ENCODE peak calls at places on chromosome 17, in nine cellular contexts. One of them, this sample, is unnamed.

GRCh38 chr17:18980682-18981384 is 23.7 kb downstream of the FAM83G start:
- DNase-seq in heart left ventricle: no peak
- DNase-seq in transverse colon: no peak
- DNase-seq in Peyer's patch: no peak
- DNase-seq in stomach: no peak
- DNase-seq in neural progenitor cell: peak; percentile 47
- DNase-seq in A673: no peak
- DNase-seq in A549: no peak
- DNase-seq in cardiac muscle cell: no peak
- DNase-seq in this sample: no peak

GRCh38 chr17:83099570-83100181 is 20.3 kb downstream of the METRNL start:
- DNase-seq in heart left ventricle: no peak
- DNase-seq in transverse colon: peak; percentile 33
- DNase-seq in Peyer's patch: peak; percentile 56
- DNase-seq in stomach: peak; percentile 66
- DNase-seq in neural progenitor cell: peak; percentile 32
- DNase-seq in A673: no peak
- DNase-seq in A549: no peak
- DNase-seq in cardiac muscle cell: peak; percentile 42
- DNase-seq in this sample: no peak

GRCh38 chr17:78805301-78805700 is 23.2 kb upstream of the CYTH1 start:
- DNase-seq in heart left ventricle: no peak
- DNase-seq in transverse colon: peak; percentile 32
- DNase-seq in Peyer's patch: peak; percentile 48
- DNase-seq in stomach: peak; percentile 33
- DNase-seq in neural progenitor cell: no peak
- DNase-seq in A673: peak; percentile 36
- DNase-seq in A549: no peak
- DNase-seq in cardiac muscle cell: no peak
- DNase-seq in this sample: no peak

GRCh38 chr17:48129981-48130380 is 22.4 kb downstream of the SNX11 start:
- DNase-seq in heart left ventricle: no peak
- DNase-seq in transverse colon: no peak
- DNase-seq in Peyer's patch: no peak
- DNase-seq in stomach: no peak
- DNase-seq in neural progenitor cell: peak; percentile 37
- DNase-seq in A673: no peak
- DNase-seq in A549: no peak
- DNase-seq in cardiac muscle cell: no peak
- DNase-seq in this sample: no peak

GRCh38 chr17:43915561-43915960 is 8.2 kb upstream of the MPP2 start:
- DNase-seq in heart left ventricle: no peak
- DNase-seq in transverse colon: no peak
- DNase-seq in Peyer's patch: no peak
- DNase-seq in stomach: no peak
- DNase-seq in neural progenitor cell: no peak
- DNase-seq in A673: no peak
- DNase-seq in A549: no peak
- DNase-seq in cardiac muscle cell: no peak
- DNase-seq in this sample: no peak

GRCh38 chr17:82112181-82112865 is 14.3 kb upstream of the FASN start:
- DNase-seq in heart left ventricle: no peak
- DNase-seq in transverse colon: no peak
- DNase-seq in Peyer's patch: no peak
- DNase-seq in stomach: no peak
- DNase-seq in neural progenitor cell: no peak
- DNase-seq in A673: no peak
- DNase-seq in A549: no peak
- DNase-seq in cardiac muscle cell: no peak
- DNase-seq in this sample: no peak

GRCh38 chr17:31147507-31148202 is 52.9 kb downstream of the NF1 start:
- DNase-seq in heart left ventricle: no peak
- DNase-seq in transverse colon: no peak
- DNase-seq in Peyer's patch: no peak
- DNase-seq in stomach: no peak
- DNase-seq in neural progenitor cell: peak; percentile 32
- DNase-seq in A673: peak; percentile 27
- DNase-seq in A549: no peak
- DNase-seq in cardiac muscle cell: peak; percentile 35
- DNase-seq in this sample: no peak

GRCh38 chr17:31425646-31426045 is 34.2 kb downstream of the RAB11FIP4 start:
- DNase-seq in heart left ventricle: no peak
- DNase-seq in transverse colon: no peak
- DNase-seq in Peyer's patch: no peak
- DNase-seq in stomach: no peak
- DNase-seq in neural progenitor cell: peak; percentile 21
- DNase-seq in A673: no peak
- DNase-seq in A549: no peak
- DNase-seq in cardiac muscle cell: no peak
- DNase-seq in this sample: no peak

GRCh38 chr17:57486978-57487377 is 230.7 kb downstream of the MSI2 start:
- DNase-seq in heart left ventricle: no peak
- DNase-seq in transverse colon: no peak
- DNase-seq in Peyer's patch: no peak
- DNase-seq in stomach: no peak
- DNase-seq in neural progenitor cell: no peak
- DNase-seq in A673: no peak
- DNase-seq in A549: no peak
- DNase-seq in cardiac muscle cell: no peak
- DNase-seq in this sample: no peak

GRCh38 chr17:44324092-44324570 is 492 bp downstream of the SLC25A39 start:
- DNase-seq in heart left ventricle: no peak
- DNase-seq in transverse colon: peak; percentile 35
- DNase-seq in Peyer's patch: no peak
- DNase-seq in stomach: no peak
- DNase-seq in neural progenitor cell: peak; percentile 53
- DNase-seq in A673: no peak
- DNase-seq in A549: no peak
- DNase-seq in cardiac muscle cell: no peak
- DNase-seq in this sample: no peak

GRCh38 chr17:72997559-72997958 is 94.9 kb downstream of the SLC39A11 start:
- DNase-seq in heart left ventricle: no peak
- DNase-seq in transverse colon: no peak
- DNase-seq in Peyer's patch: no peak
- DNase-seq in stomach: no peak
- DNase-seq in neural progenitor cell: no peak
- DNase-seq in A673: no peak
- DNase-seq in A549: no peak
- DNase-seq in cardiac muscle cell: peak; percentile 62
- DNase-seq in this sample: no peak

GRCh38 chr17:62847426-62847825 is 39.3 kb upstream of the MARCHF10 start:
- DNase-seq in heart left ventricle: no peak
- DNase-seq in transverse colon: no peak
- DNase-seq in Peyer's patch: no peak
- DNase-seq in stomach: no peak
- DNase-seq in neural progenitor cell: no peak
- DNase-seq in A673: no peak
- DNase-seq in A549: no peak
- DNase-seq in cardiac muscle cell: no peak
- DNase-seq in this sample: no peak

GRCh38 chr17:37506678-37507077 is 17.0 kb downstream of the DUSP14 start:
- DNase-seq in heart left ventricle: no peak
- DNase-seq in transverse colon: no peak
- DNase-seq in Peyer's patch: no peak
- DNase-seq in stomach: no peak
- DNase-seq in neural progenitor cell: peak; percentile 77
- DNase-seq in A673: peak; percentile 36
- DNase-seq in A549: peak; percentile 83
- DNase-seq in cardiac muscle cell: peak; percentile 40
- DNase-seq in this sample: no peak

GRCh38 chr17:60139438-60140285 is 10.1 kb upstream of the CA4 start:
- DNase-seq in heart left ventricle: peak; percentile 78
- DNase-seq in transverse colon: peak; percentile 75
- DNase-seq in Peyer's patch: peak; percentile 38
- DNase-seq in stomach: peak; percentile 79
- DNase-seq in neural progenitor cell: peak; percentile 92
- DNase-seq in A673: peak; percentile 65
- DNase-seq in A549: peak; percentile 78
- DNase-seq in cardiac muscle cell: peak; percentile 76
- DNase-seq in this sample: no peak

GRCh38 chr17:28906276-28907051 is 3.6 kb upstream of the DHRS13 start:
- DNase-seq in heart left ventricle: no peak
- DNase-seq in transverse colon: no peak
- DNase-seq in Peyer's patch: no peak
- DNase-seq in stomach: no peak
- DNase-seq in neural progenitor cell: no peak
- DNase-seq in A673: no peak
- DNase-seq in A549: no peak
- DNase-seq in cardiac muscle cell: no peak
- DNase-seq in this sample: no peak

GRCh38 chr17:28904800-28905199 is 1.9 kb upstream of the DHRS13 start:
- DNase-seq in heart left ventricle: no peak
- DNase-seq in transverse colon: no peak
- DNase-seq in Peyer's patch: no peak
- DNase-seq in stomach: no peak
- DNase-seq in neural progenitor cell: no peak
- DNase-seq in A673: no peak
- DNase-seq in A549: no peak
- DNase-seq in cardiac muscle cell: no peak
- DNase-seq in this sample: no peak

GRCh38 chr17:28908640-28909098 is 5.8 kb upstream of the DHRS13 start:
- DNase-seq in heart left ventricle: peak; percentile 44
- DNase-seq in transverse colon: peak; percentile 43
- DNase-seq in Peyer's patch: no peak
- DNase-seq in stomach: no peak
- DNase-seq in neural progenitor cell: no peak
- DNase-seq in A673: no peak
- DNase-seq in A549: no peak
- DNase-seq in cardiac muscle cell: peak; percentile 75
- DNase-seq in this sample: no peak

GRCh38 chr17:28907709-28908475 is 5.0 kb upstream of the DHRS13 start:
- DNase-seq in heart left ventricle: no peak
- DNase-seq in transverse colon: no peak
- DNase-seq in Peyer's patch: no peak
- DNase-seq in stomach: no peak
- DNase-seq in neural progenitor cell: no peak
- DNase-seq in A673: no peak
- DNase-seq in A549: no peak
- DNase-seq in cardiac muscle cell: peak; percentile 66
- DNase-seq in this sample: no peak

GRCh38 chr17:28907052-28907438 is 4.2 kb upstream of the DHRS13 start:
- DNase-seq in heart left ventricle: no peak
- DNase-seq in transverse colon: no peak
- DNase-seq in Peyer's patch: no peak
- DNase-seq in stomach: no peak
- DNase-seq in neural progenitor cell: no peak
- DNase-seq in A673: no peak
- DNase-seq in A549: no peak
- DNase-seq in cardiac muscle cell: no peak
- DNase-seq in this sample: no peak
- H3K4me1 ChIP-seq in heart left ventricle: peaks cover 39% of the 10 kb centered on the region
- H3K4me1 ChIP-seq in transverse colon: peaks cover 33% of the 10 kb centered on the region
- H3K4me1 ChIP-seq in Peyer's patch: peaks cover 23% of the 10 kb centered on the region
- H3K4me1 ChIP-seq in stomach: peaks cover 42% of the 10 kb centered on the region
- H3K4me1 ChIP-seq in neural progenitor cell: no peaks in the 10 kb centered on the region
- H3K4me1 ChIP-seq in A673: peaks cover 23% of the 10 kb centered on the region
- H3K4me1 ChIP-seq in A549: peaks cover 15% of the 10 kb centered on the region
- H3K4me1 ChIP-seq in cardiac muscle cell: no peaks in the 10 kb centered on the region
- H3K4me1 ChIP-seq in this sample: peaks cover 28% of the 10 kb centered on the region

GRCh38 chr17:69723741-69724140 is 309.2 kb downstream of the MAP2K6 start:
- DNase-seq in heart left ventricle: no peak
- DNase-seq in transverse colon: no peak
- DNase-seq in Peyer's patch: no peak
- DNase-seq in stomach: no peak
- DNase-seq in neural progenitor cell: peak; percentile 7
- DNase-seq in A673: no peak
- DNase-seq in A549: no peak
- DNase-seq in cardiac muscle cell: peak; percentile 20
- DNase-seq in this sample: no peak
- TF ChIP-seq CTCF in heart left ventricle: no peak
- TF ChIP-seq CTCF in transverse colon: no peak
- TF ChIP-seq CTCF in Peyer's patch: no peak
- TF ChIP-seq CTCF in stomach: no peak
- TF ChIP-seq CTCF in neural progenitor cell: peak; percentile 34
- TF ChIP-seq CTCF in A673: no peak
- TF ChIP-seq CTCF in A549: no peak
- TF ChIP-seq CTCF in cardiac muscle cell: peak; percentile 15
- TF ChIP-seq CTCF in this sample: no peak

DNA sequence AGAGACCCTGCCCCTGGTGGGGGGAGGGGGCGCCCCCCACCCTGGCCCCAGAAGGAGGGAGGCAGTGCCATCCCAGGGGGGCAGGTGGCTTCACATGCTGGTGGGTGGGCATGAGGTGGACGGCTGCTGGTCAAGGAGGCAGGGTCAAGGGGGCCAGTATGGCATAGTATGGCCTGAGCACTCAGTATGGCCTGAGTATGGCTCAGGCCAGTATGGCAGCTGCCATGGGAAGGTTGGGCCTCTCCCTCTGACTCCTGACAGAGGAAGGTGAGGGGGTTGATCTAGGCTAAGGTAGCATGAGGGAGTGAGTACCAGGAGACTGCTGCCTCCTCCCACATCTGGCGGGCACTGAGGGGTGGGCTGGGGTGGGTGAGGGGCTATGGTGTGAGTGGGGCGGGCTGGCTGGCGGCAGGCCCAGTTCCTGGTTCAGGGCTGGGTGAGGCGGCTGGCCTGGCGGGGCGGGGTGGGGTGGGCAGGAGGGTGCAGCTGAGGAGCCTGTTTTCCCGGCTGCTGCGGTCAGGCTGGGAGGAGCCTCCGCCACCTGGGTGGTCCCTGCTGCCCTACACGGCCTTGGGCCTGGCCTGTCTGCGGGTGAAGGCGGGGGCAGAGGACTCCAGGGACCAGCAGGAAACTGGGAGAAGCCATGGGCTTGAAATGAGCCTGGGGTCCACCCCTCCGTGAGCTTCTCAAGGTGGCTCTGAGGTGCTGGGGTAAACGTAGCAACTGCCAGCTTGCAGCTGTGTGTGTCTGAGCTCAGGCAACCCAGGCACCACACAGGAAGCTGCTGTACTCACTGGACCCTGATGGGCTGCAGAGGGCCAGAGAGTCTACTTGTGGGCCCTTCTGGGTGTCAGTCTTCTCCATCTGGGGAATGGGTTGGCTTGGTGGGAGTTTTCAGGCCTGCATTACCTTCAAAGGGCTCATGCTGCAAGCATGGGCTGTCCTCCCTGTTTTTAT is 57.0 kb downstream of the RAI1 start:
- DNase-seq in heart left ventricle: no peak
- DNase-seq in transverse colon: peak; percentile 74
- DNase-seq in Peyer's patch: peak; percentile 24
- DNase-seq in stomach: peak; percentile 74
- DNase-seq in neural progenitor cell: peak; percentile 63
- DNase-seq in A673: no peak
- DNase-seq in A549: no peak
- DNase-seq in cardiac muscle cell: peak; percentile 37
- DNase-seq in this sample: no peak
- H3K4me3 ChIP-seq in heart left ventricle: no peak overlapping the region
- H3K4me3 ChIP-seq in transverse colon: no peak overlapping the region
- H3K4me3 ChIP-seq in Peyer's patch: no peak overlapping the region
- H3K4me3 ChIP-seq in stomach: no peak overlapping the region
- H3K4me3 ChIP-seq in neural progenitor cell: no peak overlapping the region
- H3K4me3 ChIP-seq in A673: no peak overlapping the region
- H3K4me3 ChIP-seq in A549: no peak overlapping the region
- H3K4me3 ChIP-seq in cardiac muscle cell: no peak overlapping the region
- H3K4me3 ChIP-seq in this sample: no peak overlapping the region

DNA sequence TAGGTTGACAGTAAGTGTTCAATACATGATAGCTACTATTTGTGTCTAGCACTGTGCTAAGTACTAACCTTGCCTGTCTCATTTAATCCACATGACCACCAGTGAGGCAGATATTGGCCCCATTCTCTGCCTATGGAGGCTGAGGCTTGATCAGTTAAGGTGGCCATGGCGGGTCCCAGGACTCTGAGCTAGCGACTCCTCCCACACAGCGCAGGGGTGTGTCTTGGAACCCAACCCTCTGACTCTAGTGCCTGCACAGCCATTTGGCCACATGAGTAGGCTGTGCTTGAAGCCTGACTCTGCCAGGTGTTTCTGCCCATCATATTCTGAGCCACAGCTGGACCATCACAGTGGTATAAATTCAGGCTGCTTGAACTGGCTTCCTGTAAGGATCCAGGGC is 6.4 kb downstream of the NHERF1 start:
- DNase-seq in heart left ventricle: no peak
- DNase-seq in transverse colon: no peak
- DNase-seq in Peyer's patch: no peak
- DNase-seq in stomach: no peak
- DNase-seq in neural progenitor cell: no peak
- DNase-seq in A673: no peak
- DNase-seq in A549: no peak
- DNase-seq in cardiac muscle cell: no peak
- DNase-seq in this sample: no peak
- H3K4me1 ChIP-seq in heart left ventricle: peaks cover 55% of the 10 kb centered on the region
- H3K4me1 ChIP-seq in transverse colon: peaks cover 58% of the 10 kb centered on the region
- H3K4me1 ChIP-seq in Peyer's patch: peaks cover 86% of the 10 kb centered on the region
- H3K4me1 ChIP-seq in stomach: peaks cover 73% of the 10 kb centered on the region
- H3K4me1 ChIP-seq in neural progenitor cell: peaks cover 50% of the 10 kb centered on the region
- H3K4me1 ChIP-seq in A673: peaks cover 32% of the 10 kb centered on the region
- H3K4me1 ChIP-seq in A549: peaks cover 50% of the 10 kb centered on the region
- H3K4me1 ChIP-seq in cardiac muscle cell: peaks cover 26% of the 10 kb centered on the region
- H3K4me1 ChIP-seq in this sample: peaks cover 22% of the 10 kb centered on the region